ENCODE peak calls at places on chromosomes 7 and 10, in seven cellular contexts. H is body of pancreas, V is astrocyte of the spinal cord, E is GM10248, C is AG10803, Y is WTC11, J is left lung. O is an unnamed sample.

GRCh38 chr10:50422259-50422658 is 170.9 kb upstream of the ASAH2 start:
- DNase-seq in H (peak), V (no peak), E (no peak), C (no peak), Y (no peak), J (no peak), O (no peak)

GRCh38 chr10:14519785-14520184 is 189.1 kb upstream of the FRMD4A start:
- DNase-seq in H (no peak), V (no peak), E (no peak), C (no peak), Y (peak), J (no peak), O (no peak)

GRCh38 chr10:119655566-119656001 is 4.4 kb downstream of the BAG3 start:
- DNase-seq in H (peak), V (peak), E (no peak), C (peak), Y (no peak), J (no peak), O (peak)

GRCh38 chr7:137932881-137933269 is 69.0 kb downstream of the CREB3L2 start:
- DNase-seq in H (no peak), V (peak), E (no peak), C (peak), Y (no peak), J (no peak), O (peak)

GRCh38 chr7:144437370-144438191 is 34.1 kb upstream of the NOBOX start:
- DNase-seq in H (peak), V (peak), E (peak), C (peak), Y (peak), J (no peak), O (peak)

GRCh38 chr7:8208661-8209060 is 53.3 kb downstream of the ICA1 start:
- DNase-seq in H (no peak), V (no peak), E (no peak), C (no peak), Y (no peak), J (no peak), O (no peak)

GRCh38 chr7:155547161-155547791 is 917 bp upstream of the CNPY1 start:
- DNase-seq in H (no peak), V (no peak), E (no peak), C (no peak), Y (no peak), J (no peak), O (no peak)

GRCh38 chr10:114336823-114337509 is 67.3 kb downstream of the AFAP1L2 start:
- DNase-seq in H (peak), V (no peak), E (no peak), C (no peak), Y (no peak), J (no peak), O (no peak)

GRCh38 chr10:127863231-127863825 is 29.4 kb downstream of the CLRN3 start:
- DNase-seq in H (no peak), V (no peak), E (no peak), C (no peak), Y (no peak), J (no peak), O (no peak)

GRCh38 chr7:33742999-33743587 is 162.2 kb upstream of the BMPER start:
- DNase-seq in H (no peak), V (no peak), E (no peak), C (no peak), Y (no peak), J (no peak), O (no peak)

GRCh38 chr10:31069411-31069810 is 37.7 kb upstream of the ZNF438 start:
- DNase-seq in H (no peak), V (no peak), E (no peak), C (no peak), Y (no peak), J (no peak), O (no peak)

GRCh38 chr7:129829677-129830631 is 122.8 kb downstream of the UBE2H start:
- DNase-seq in H (peak), V (peak), E (peak), C (peak), Y (peak), J (peak), O (peak)

GRCh38 chr7:153509763-153510162 is 542.4 kb upstream of the DPP6 start:
- DNase-seq in H (no peak), V (no peak), E (no peak), C (no peak), Y (no peak), J (no peak), O (no peak)

GRCh38 chr7:98204670-98205069 is 6.6 kb upstream of the BHLHA15 start:
- DNase-seq in H (no peak), V (no peak), E (no peak), C (no peak), Y (no peak), J (no peak), O (no peak)

GRCh38 chr7:42338231-42339222 is 101.5 kb upstream of the GLI3 start:
- DNase-seq in H (peak), V (peak), E (no peak), C (peak), Y (no peak), J (no peak), O (peak)

GRCh38 chr10:94043431-94043990 is 49.8 kb downstream of the PLCE1 start:
- DNase-seq in H (no peak), V (no peak), E (no peak), C (no peak), Y (no peak), J (no peak), O (no peak)

GRCh38 chr10:94046152-94046551 is 52.4 kb downstream of the PLCE1 start:
- DNase-seq in H (no peak), V (no peak), E (no peak), C (no peak), Y (peak), J (no peak), O (no peak)

GRCh38 chr10:94042814-94043175 is 49.1 kb downstream of the PLCE1 start:
- DNase-seq in H (no peak), V (no peak), E (no peak), C (no peak), Y (no peak), J (no peak), O (no peak)

GRCh38 chr10:94038024-94038423 is 44.3 kb downstream of the PLCE1 start:
- DNase-seq in H (no peak), V (peak), E (no peak), C (peak), Y (no peak), J (no peak), O (peak)

GRCh38 chr10:94042001-94042813 is 48.5 kb downstream of the PLCE1 start:
- DNase-seq in H (no peak), V (peak), E (no peak), C (peak), Y (no peak), J (no peak), O (peak)
- TF ChIP-seq CTCF in H (no peak), V (peak), E (no peak), C (peak), Y (no peak), J (no peak), O (peak)

GRCh38 chr10:78686444-78687060 is 382.2 kb upstream of the ZMIZ1 start:
- DNase-seq in H (no peak), V (no peak), E (no peak), C (no peak), Y (no peak), J (no peak), O (no peak)

GRCh38 chr10:78690354-78691111 is 378.2 kb upstream of the ZMIZ1 start:
- DNase-seq in H (no peak), V (no peak), E (no peak), C (no peak), Y (no peak), J (no peak), O (no peak)

GRCh38 chr10:78688945-78689935 is 379.5 kb upstream of the ZMIZ1 start:
- DNase-seq in H (peak), V (peak), E (no peak), C (peak), Y (no peak), J (no peak), O (peak)

GRCh38 chr10:78687616-78688015 is 381.1 kb upstream of the ZMIZ1 start:
- DNase-seq in H (no peak), V (no peak), E (no peak), C (peak), Y (no peak), J (no peak), O (no peak)

GRCh38 chr10:78688221-78688944 is 380.4 kb upstream of the ZMIZ1 start:
- DNase-seq in H (no peak), V (no peak), E (no peak), C (no peak), Y (no peak), J (no peak), O (no peak)
- TF ChIP-seq CTCF in H (no peak), V (no peak), E (no peak), C (no peak), Y (no peak), J (no peak), O (no peak)

GRCh38 chr10:27861781-27862180 is 116.2 kb upstream of the MKX start:
- DNase-seq in H (no peak), V (no peak), E (no peak), C (peak), Y (no peak), J (no peak), O (no peak)

GRCh38 chr10:27865221-27865635 is 119.6 kb upstream of the MKX start:
- DNase-seq in H (no peak), V (peak), E (no peak), C (peak), Y (no peak), J (no peak), O (no peak)
- TF ChIP-seq CTCF in H (no peak), V (no peak), E (no peak), C (peak), Y (no peak), J (no peak), O (no peak)

GRCh38 chr7:2205036-2205780 is 27.5 kb downstream of the MAD1L1 start:
- DNase-seq in H (no peak), V (no peak), E (no peak), C (no peak), Y (peak), J (peak), O (peak)

GRCh38 chr7:2204446-2204845 is 28.3 kb downstream of the MAD1L1 start:
- DNase-seq in H (no peak), V (no peak), E (no peak), C (no peak), Y (no peak), J (no peak), O (no peak)

GRCh38 chr7:2202901-2203550 is 29.7 kb downstream of the MAD1L1 start:
- DNase-seq in H (no peak), V (no peak), E (no peak), C (no peak), Y (peak), J (no peak), O (no peak)

GRCh38 chr7:2202361-2202761 is 30.4 kb downstream of the MAD1L1 start:
- DNase-seq in H (no peak), V (no peak), E (no peak), C (no peak), Y (no peak), J (no peak), O (no peak)

GRCh38 chr7:2203551-2204300 is 29.0 kb downstream of the MAD1L1 start:
- DNase-seq in H (no peak), V (no peak), E (peak), C (no peak), Y (peak), J (no peak), O (peak)
- TF ChIP-seq CTCF in H (no peak), V (no peak), E (no peak), C (no peak), Y (no peak), J (no peak), O (no peak)

O was measured in fibroblast of the aortic adventitia.